ENCODE peak calls at places on chromosomes 13 and 19, in eight cellular contexts. G, P, H, Y, O, Q, D and Z are unnamed samples.

GRCh38 chr13:108947551-108948030 is 318.2 kb downstream of the MYO16 start:
- DNase-seq in H (no peak), Q (peak), G (no peak), Y (no peak), P (no peak), O (no peak), D (no peak), Z (no peak)

GRCh38 chr13:77492982-77493381 is 42.5 kb upstream of the SCEL start:
- DNase-seq in Y (no peak), G (peak), P (no peak), O (no peak), D (no peak), Q (peak), H (no peak), Z (no peak)

GRCh38 chr13:45362939-45363338 is 22.0 kb upstream of the TPT1 start:
- DNase-seq in H (peak), Q (no peak), D (no peak), O (no peak), Y (no peak), G (peak), P (no peak), Z (peak)

GRCh38 chr13:41637578-41637977 is 180.2 kb downstream of the RGCC start:
- DNase-seq in Y (no peak), H (no peak), O (no peak), Q (no peak), P (no peak), D (no peak), G (no peak), Z (no peak)

GRCh38 chr19:53671621-53672111 is 39.9 kb downstream of the DPRX start:
- DNase-seq in Q (no peak), G (no peak), O (no peak), D (no peak), P (no peak), Y (no peak), H (no peak), Z (no peak)

GRCh38 chr19:20287070-20287469 is 120.1 kb downstream of the ZNF486 start:
- DNase-seq in Y (peak), G (no peak), D (no peak), H (no peak), O (no peak), P (no peak), Q (no peak), Z (no peak)

GRCh38 chr13:51501096-51501495 is 48.3 kb upstream of the INTS6 start:
- DNase-seq in P (no peak), Y (no peak), Q (no peak), H (no peak), O (no peak), G (no peak), D (no peak), Z (no peak)

GRCh38 chr19:7823902-7824301 is 6.1 kb upstream of the EVI5L start:
- DNase-seq in P (no peak), Y (no peak), D (no peak), H (no peak), O (no peak), G (no peak), Q (no peak), Z (no peak)

GRCh38 chr13:102198418-102199322 is 203.2 kb downstream of the FGF14 start:
- DNase-seq in D (no peak), Q (no peak), O (no peak), G (no peak), H (no peak), Y (no peak), P (no peak), Z (no peak)

GRCh38 chr19:48737360-48737998 is 2.9 kb downstream of the RASIP1 start:
- DNase-seq in H (no peak), D (no peak), Q (peak), O (no peak), G (no peak), P (no peak), Y (no peak), Z (no peak)

GRCh38 chr13:76703621-76704020 is 182.6 kb downstream of the KCTD12 start:
- DNase-seq in Q (no peak), P (no peak), H (no peak), G (no peak), D (no peak), O (no peak), Y (no peak), Z (no peak)

GRCh38 chr13:46341112-46341711 is 45.8 kb downstream of the RUBCNL start:
- DNase-seq in Y (no peak), D (no peak), P (no peak), H (peak), G (no peak), Q (no peak), O (no peak), Z (no peak)

GRCh38 chr19:46955114-46955812 is 64.4 kb upstream of the NPAS1 start:
- DNase-seq in G (peak), D (no peak), P (peak), O (no peak), H (peak), Q (no peak), Y (no peak), Z (no peak)

GRCh38 chr13:105428816-105429215 is 1106.6 kb downstream of the EFNB2 start:
- DNase-seq in G (no peak), Y (no peak), O (no peak), P (no peak), Q (no peak), H (no peak), D (no peak), Z (no peak)

GRCh38 chr13:113398963-113399754 is 35.2 kb upstream of the GRTP1 start:
- DNase-seq in O (no peak), H (no peak), Y (no peak), P (no peak), G (no peak), D (no peak), Q (no peak), Z (no peak)

GRCh38 chr19:1466461-1467227 is 12.4 kb downstream of the C19orf25 start:
- DNase-seq in D (peak), P (no peak), Y (no peak), G (no peak), Q (no peak), O (no peak), H (no peak), Z (no peak)

GRCh38 chr13:91894311-91894710 is 495.9 kb downstream of the GPC5 start:
- DNase-seq in O (no peak), Y (no peak), G (no peak), Q (no peak), D (no peak), H (no peak), P (no peak), Z (no peak)

GRCh38 chr13:35164324-35164932 is 222.4 kb downstream of the NBEA start:
- DNase-seq in Y (no peak), O (no peak), Q (no peak), D (no peak), H (no peak), P (no peak), G (peak), Z (no peak)

GRCh38 chr19:46495789-46496099 is at the start of gene PNMA8B:
- DNase-seq in P (peak), G (peak), Q (peak), Y (peak), H (no peak), O (no peak), D (peak), Z (no peak)

GRCh38 chr13:99224019-99224418 is 23.4 kb downstream of the UBAC2 start:
- DNase-seq in Y (no peak), Q (no peak), G (no peak), H (no peak), P (no peak), O (no peak), D (no peak), Z (no peak)

GRCh38 chr19:45440873-45441654 is 17.3 kb upstream of the ERCC1 start:
- DNase-seq in Y (no peak), O (no peak), D (no peak), P (no peak), Q (no peak), H (no peak), G (no peak), Z (no peak)

GRCh38 chr19:1847684-1848398 is 442 bp downstream of the REXO1 start:
- DNase-seq in P (no peak), Y (no peak), G (peak), O (no peak), D (no peak), Q (peak), H (peak), Z (no peak)

GRCh38 chr13:37349916-37350315 is 244.5 kb upstream of the CSNK1A1L start:
- DNase-seq in Q (no peak), G (no peak), H (no peak), Y (no peak), D (no peak), P (no peak), O (no peak), Z (no peak)

GRCh38 chr13:100423375-100423774 is 165.2 kb downstream of the GGACT start:
- DNase-seq in H (no peak), P (no peak), Q (no peak), G (no peak), O (no peak), Y (no peak), D (no peak), Z (no peak)

GRCh38 chr19:50341091-50341564 is 12.0 kb upstream of the KCNC3 start:
- DNase-seq in H (no peak), G (peak), Y (no peak), P (no peak), Q (no peak), O (no peak), D (no peak), Z (no peak)

GRCh38 chr19:10113964-10114650 is 2.6 kb downstream of the P2RY11 start:
- DNase-seq in Y (no peak), O (no peak), D (no peak), H (no peak), Q (no peak), G (peak), P (no peak), Z (no peak)

GRCh38 chr13:41942462-41943094 is 18.3 kb downstream of the VWA8 start:
- DNase-seq in P (no peak), H (no peak), O (no peak), Q (peak), G (peak), D (no peak), Y (no peak), Z (peak)

GRCh38 chr13:48853381-48854102 is 122.2 kb upstream of the FNDC3A start:
- DNase-seq in Q (no peak), G (no peak), P (no peak), D (no peak), Y (no peak), H (peak), O (peak), Z (no peak)